ENCODE peak calls at places on chromosomes 1 and 21, in four cellular contexts. Z, G, F and E are unnamed samples.

GRCh38 chr1:41539999-41540398 is 55.5 kb upstream of the EDN2 start:
- DNase-seq in G (no peak), Z (no peak), F (peak; percentile 29), E (no peak)

GRCh38 chr21:45109831-45110492 is 35.6 kb downstream of the ADARB1 start:
- DNase-seq in Z (no peak), F (no peak), G (peak; percentile 15), E (peak; percentile 43)

GRCh38 chr1:73564294-73564693 is 633.7 kb downstream of the LRRIQ3 start:
- DNase-seq in F (no peak), Z (no peak), G (no peak), E (no peak)

GRCh38 chr1:53450225-53450624 is 9.0 kb upstream of the DMRTB1 start:
- DNase-seq in G (no peak), Z (no peak), F (no peak), E (no peak)

GRCh38 chr1:47842228-47842627 is 155.0 kb downstream of the TRABD2B start:
- DNase-seq in Z (no peak), G (no peak), F (no peak), E (no peak)

GRCh38 chr1:17596651-17597509 is 57.4 kb downstream of the ARHGEF10L start:
- DNase-seq in Z (no peak), G (no peak), F (no peak), E (no peak)

GRCh38 chr1:204084247-204084772 is 11.4 kb downstream of the SOX13 start:
- DNase-seq in F (peak; percentile 84), G (no peak), Z (peak; percentile 79), E (peak; percentile 18)

GRCh38 chr1:207027921-207028320 is 4.6 kb downstream of the C1orf116 start:
- DNase-seq in G (no peak), Z (no peak), F (no peak), E (no peak)

GRCh38 chr1:186244825-186245224 is 130.2 kb downstream of the TPR start:
- DNase-seq in Z (no peak), G (no peak), F (no peak), E (no peak)

GRCh38 chr1:64915381-64916274 is 50.7 kb downstream of the JAK1 start:
- DNase-seq in G (no peak), Z (no peak), F (no peak), E (no peak)

GRCh38 chr1:26833432-26834405 is 7.2 kb downstream of the ZDHHC18 start:
- DNase-seq in Z (no peak), F (peak; percentile 83), G (peak; percentile 94), E (peak; percentile 90)

GRCh38 chr1:67166196-67166595 is at the start of gene IL23R:
- DNase-seq in G (peak; percentile 27), Z (no peak), F (no peak), E (no peak)

GRCh38 chr1:56569661-56570060 is 9.7 kb downstream of the PLPP3 start:
- DNase-seq in G (no peak), F (no peak), Z (peak; percentile 56), E (no peak)

GRCh38 chr1:97252076-97252475 is 530.5 kb downstream of the PTBP2 start:
- DNase-seq in Z (no peak), F (no peak), G (no peak), E (no peak)

GRCh38 chr1:158496379-158496778 is 24.4 kb downstream of the OR10R2 start:
- DNase-seq in G (no peak), Z (no peak), F (no peak), E (no peak)

GRCh38 chr21:32776743-32777142 is 5.2 kb upstream of the PAXBP1 start:
- DNase-seq in F (no peak), G (no peak), Z (no peak), E (no peak)

GRCh38 chr1:101193733-101194169 is 43.1 kb upstream of the S1PR1 start:
- DNase-seq in Z (no peak), F (no peak), G (no peak), E (no peak)

GRCh38 chr21:31201548-31201947 is 142.5 kb downstream of the TIAM1 start:
- DNase-seq in Z (no peak), F (no peak), G (no peak), E (no peak)

GRCh38 chr1:21200767-21201166 is 24.1 kb upstream of the EIF4G3 start:
- DNase-seq in F (no peak), Z (no peak), G (no peak), E (no peak)

GRCh38 chr1:162500805-162501204 is 3.2 kb downstream of the UHMK1 start:
- DNase-seq in G (no peak), F (no peak), Z (no peak), E (no peak)

GRCh38 chr1:31957701-31958674 is 19.8 kb upstream of the PTP4A2 start:
- DNase-seq in G (no peak), F (no peak), Z (no peak), E (peak; percentile 31)

GRCh38 chr1:63674238-63674864 is 81.1 kb downstream of the PGM1 start:
- DNase-seq in F (peak; percentile 75), G (no peak), Z (peak; percentile 54), E (no peak)

GRCh38 chr1:115052454-115053083 is 22.9 kb downstream of the TSHB start:
- DNase-seq in Z (peak; percentile 42), F (no peak), G (peak; percentile 51), E (peak; percentile 26)

GRCh38 chr1:221543529-221544120 is 198.3 kb downstream of the DUSP10 start:
- DNase-seq in G (peak; percentile 9), F (no peak), Z (no peak), E (no peak)

GRCh38 chr1:237570530-237570929 is 320.2 kb downstream of the ZP4 start:
- DNase-seq in F (no peak), Z (no peak), G (no peak), E (no peak)

GRCh38 chr1:246106342-246106763 is 400.7 kb downstream of the SMYD3 start:
- DNase-seq in F (no peak), Z (no peak), G (no peak), E (no peak)

GRCh38 chr1:60000625-60001024 is 72.9 kb downstream of the C1orf87 start:
- DNase-seq in F (no peak), Z (no peak), G (no peak), E (no peak)

GRCh38 chr1:230878584-230878975 is 10.3 kb upstream of the C1orf198 start:
- DNase-seq in G (no peak), Z (peak; percentile 52), F (no peak), E (no peak)

GRCh38 chr1:241950390-241950789 is 7.2 kb upstream of the BECN2 start:
- DNase-seq in Z (no peak), G (no peak), F (no peak), E (no peak)

GRCh38 chr1:157496121-157496526 is 56.2 kb downstream of the FCRL5 start:
- DNase-seq in Z (no peak), F (no peak), G (peak; percentile 38), E (peak; percentile 56)

GRCh38 chr21:44498965-44499560 is 40.9 kb downstream of the KRTAP10-1 start:
- DNase-seq in F (peak; percentile 62), Z (no peak), G (no peak), E (no peak)

GRCh38 chr1:231862611-231863010 is 236.0 kb downstream of the DISC1 start:
- DNase-seq in G (no peak), Z (no peak), F (no peak), E (no peak)

GRCh38 chr1:225908773-225909172 is 15.3 kb downstream of the PYCR2 start:
- DNase-seq in Z (no peak), F (peak; percentile 7), G (no peak), E (no peak)

GRCh38 chr1:112744019-112744578 is 29.0 kb upstream of the PPM1J start:
- DNase-seq in G (no peak), Z (no peak), F (peak; percentile 73), E (no peak)

GRCh38 chr1:3892748-3893147 is 7.3 kb downstream of the C1orf174 start:
- DNase-seq in F (peak; percentile 36), G (no peak), Z (peak; percentile 63), E (no peak)

GRCh38 chr1:153260980-153261792 is 1.7 kb downstream of the LORICRIN start:
- DNase-seq in F (peak; percentile 75), G (peak; percentile 18), Z (no peak), E (peak; percentile 19)

GRCh38 chr1:207565546-207566468 is 69.8 kb downstream of the CR1 start:
- DNase-seq in F (no peak), Z (no peak), G (no peak), E (no peak)

GRCh38 chr1:11740258-11741192 is 4.6 kb downstream of the AGTRAP start:
- DNase-seq in G (peak; percentile 13), F (no peak), Z (no peak), E (no peak)
- H3K4me3 ChIP-seq in G (peak overlapping the region; percentile 67), F (no peak overlapping the region), Z (no peak overlapping the region), E (peak overlapping the region; percentile 40)

GRCh38 chr1:42931911-42932422 is 26.7 kb downstream of the SLC2A1 start:
- DNase-seq in G (peak; percentile 83), F (peak; percentile 97), Z (peak; percentile 71), E (peak; percentile 84)
- H3K4me3 ChIP-seq in G (peak overlapping the region; percentile 66), F (no peak overlapping the region), Z (peak overlapping the region; percentile 28), E (peak overlapping the region; percentile 46)

GRCh38 chr1:178341218-178341956 is 155.4 kb downstream of the CLEC20A start:
- DNase-seq in Z (peak; percentile 79), G (no peak), F (peak; percentile 82), E (no peak)
- H3K4me3 ChIP-seq in Z (peak overlapping the region; percentile 53), G (no peak overlapping the region), F (peak overlapping the region; percentile 42), E (no peak overlapping the region)

GRCh38 chr1:247114351-247115140 is 10.4 kb upstream of the ZNF669 start:
- DNase-seq in F (no peak), G (no peak), Z (no peak), E (no peak)
- H3K4me3 ChIP-seq in F (no peak overlapping the region), G (no peak overlapping the region), Z (no peak overlapping the region), E (no peak overlapping the region)

GRCh38 chr1:184141481-184141880 is 90.0 kb downstream of the TSEN15 start:
- DNase-seq in G (no peak), Z (no peak), F (no peak), E (no peak)

GRCh38 chr1:184150776-184151531 is 99.4 kb downstream of the TSEN15 start:
- DNase-seq in F (no peak), G (no peak), Z (no peak), E (no peak)

GRCh38 chr1:184145083-184145482 is 93.6 kb downstream of the TSEN15 start:
- DNase-seq in Z (no peak), G (no peak), F (no peak), E (no peak)

GRCh38 chr1:184143449-184143848 is 91.9 kb downstream of the TSEN15 start:
- DNase-seq in G (no peak), Z (no peak), F (no peak), E (no peak)

DNA sequence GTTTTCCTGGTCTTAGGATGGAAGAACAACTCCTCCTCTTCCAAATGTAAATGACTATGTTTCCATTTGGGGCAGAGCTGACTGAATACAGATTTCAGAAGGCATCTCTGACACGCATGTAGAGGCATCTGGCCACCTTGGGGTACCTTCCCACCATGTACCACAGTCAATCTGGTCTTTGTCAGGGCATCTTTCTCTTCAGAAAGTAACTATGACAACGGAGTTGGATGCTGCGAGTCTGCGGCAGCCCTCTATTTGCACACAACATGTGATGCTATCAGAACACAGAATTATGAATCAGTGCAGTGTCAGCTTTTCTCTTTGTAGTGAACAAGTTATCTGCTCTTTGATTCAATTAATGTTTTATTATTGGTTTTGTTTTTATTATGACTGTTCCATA is 94.7 kb downstream of the TSEN15 start:
- DNase-seq in Z (no peak), G (no peak), F (no peak), E (no peak)
- H3K4me3 ChIP-seq in Z (no peak overlapping the region), G (no peak overlapping the region), F (no peak overlapping the region), E (no peak overlapping the region)

GRCh38 chr1:111602974-111603373 is 16.6 kb upstream of the RAP1A start:
- DNase-seq in Z (no peak), G (no peak), F (no peak), E (no peak)
- H3K4me3 ChIP-seq in Z (no peak overlapping the region), G (peak overlapping the region; percentile 70), F (no peak overlapping the region), E (peak overlapping the region; percentile 4)